ENCODE peak calls at places on chromosomes 6 and 20, in six cellular contexts. E, Y, U, F, D and J are unnamed samples.
A peak's percentile ranks its signal among the peaks of the same experiment; 100 is the strongest.

GRCh38 chr6:144893737-144894151 is 608.6 kb downstream of the UTRN start:
- DNase-seq in E (no peak), Y (peak; percentile 27), U (no peak), F (no peak), D (no peak), J (no peak)

GRCh38 chr6:159979136-159979874 is 10.4 kb downstream of the IGF2R start:
- DNase-seq in E (no peak), Y (peak; percentile 80), U (no peak), F (peak; percentile 71), D (peak; percentile 37), J (no peak)

GRCh38 chr6:41355952-41356351 is 20.5 kb downstream of the NCR2 start:
- DNase-seq in E (no peak), Y (no peak), U (no peak), F (no peak), D (no peak), J (no peak)

GRCh38 chr20:60046860-60047259 is 88.6 kb downstream of the CDH26 start:
- DNase-seq in E (no peak), Y (no peak), U (no peak), F (no peak), D (no peak), J (no peak)

GRCh38 chr20:40956926-40957760 is 71.5 kb upstream of the TOP1 start:
- DNase-seq in E (no peak), Y (no peak), U (no peak), F (no peak), D (no peak), J (no peak)

GRCh38 chr6:106908386-106908840 is 66.1 kb downstream of the CD24 start:
- DNase-seq in E (no peak), Y (no peak), U (no peak), F (no peak), D (no peak), J (no peak)

GRCh38 chr6:153942361-153942760 is 96.7 kb upstream of the OPRM1 start:
- DNase-seq in E (no peak), Y (no peak), U (no peak), F (no peak), D (no peak), J (no peak)

GRCh38 chr6:1003394-1004160 is 308.3 kb upstream of the FOXQ1 start:
- DNase-seq in E (no peak), Y (no peak), U (no peak), F (no peak), D (no peak), J (no peak)

GRCh38 chr6:108914235-108915022 is 66.2 kb downstream of the ARMC2 start:
- DNase-seq in E (no peak), Y (no peak), U (no peak), F (no peak), D (peak; percentile 20), J (no peak)

GRCh38 chr6:39342692-39343460 is 20.4 kb upstream of the KCNK16 start:
- DNase-seq in E (no peak), Y (no peak), U (no peak), F (no peak), D (no peak), J (no peak)

GRCh38 chr20:46229478-46229877 is 78.8 kb downstream of the CDH22 start:
- DNase-seq in E (no peak), Y (no peak), U (no peak), F (no peak), D (no peak), J (no peak)

GRCh38 chr6:154960299-154960796 is 34.8 kb upstream of the TIAM2 start:
- DNase-seq in E (no peak), Y (no peak), U (no peak), F (no peak), D (no peak), J (no peak)

GRCh38 chr6:140394141-140394540 is 1019.7 kb upstream of the CITED2 start:
- DNase-seq in E (no peak), Y (no peak), U (no peak), F (no peak), D (peak; percentile 30), J (no peak)

GRCh38 chr6:156102129-156102528 is 646.5 kb upstream of the NOX3 start:
- DNase-seq in E (no peak), Y (no peak), U (no peak), F (no peak), D (peak; percentile 23), J (no peak)

GRCh38 chr6:80280258-80281010 is 174.0 kb downstream of the BCKDHB start:
- DNase-seq in E (no peak), Y (peak; percentile 69), U (no peak), F (no peak), D (peak; percentile 49), J (no peak)

GRCh38 chr20:32052792-32053362 is 835 bp downstream of the HCK start:
- DNase-seq in E (no peak), Y (no peak), U (no peak), F (peak; percentile 45), D (no peak), J (no peak)

GRCh38 chr6:168045141-168045691 is 33.8 kb downstream of the FRMD1 start:
- DNase-seq in E (no peak), Y (no peak), U (no peak), F (no peak), D (no peak), J (no peak)

GRCh38 chr6:21367148-21367547 is 226.4 kb upstream of the SOX4 start:
- DNase-seq in E (no peak), Y (no peak), U (no peak), F (no peak), D (no peak), J (no peak)

GRCh38 chr6:156942266-156942665 is 165.1 kb downstream of the ARID1B start:
- DNase-seq in E (no peak), Y (no peak), U (no peak), F (no peak), D (no peak), J (no peak)

GRCh38 chr6:26571592-26572296 is 25.0 kb upstream of the ABT1 start:
- DNase-seq in E (no peak), Y (peak; percentile 90), U (peak; percentile 60), F (peak; percentile 78), D (peak; percentile 90), J (peak; percentile 79)

GRCh38 chr6:44234101-44235090 is 11.0 kb downstream of the SLC29A1 start:
- DNase-seq in E (no peak), Y (peak; percentile 87), U (peak; percentile 70), F (peak; percentile 93), D (peak; percentile 73), J (no peak)

GRCh38 chr20:47672886-47673670 is 112.2 kb downstream of the SULF2 start:
- DNase-seq in E (no peak), Y (no peak), U (no peak), F (no peak), D (no peak), J (no peak)

GRCh38 chr6:139187489-139187888 is 52.6 kb downstream of the HECA start:
- DNase-seq in E (no peak), Y (no peak), U (no peak), F (no peak), D (no peak), J (no peak)

GRCh38 chr20:3785240-3786125 is 1.1 kb downstream of the CENPB start:
- DNase-seq in E (no peak), Y (peak; percentile 32), U (no peak), F (peak; percentile 56), D (no peak), J (no peak)

GRCh38 chr20:51532577-51533191 is 9.8 kb downstream of the NFATC2 start:
- DNase-seq in E (no peak), Y (peak; percentile 72), U (peak; percentile 35), F (peak; percentile 30), D (peak; percentile 45), J (no peak)

GRCh38 chr6:125792680-125793079 is 1.9 kb downstream of the NCOA7 start:
- DNase-seq in E (no peak), Y (peak; percentile 43), U (no peak), F (no peak), D (peak; percentile 55), J (no peak)

GRCh38 chr6:113970808-113971676 is at the start of gene HDAC2:
- DNase-seq in E (no peak), Y (peak; percentile 78), U (no peak), F (peak; percentile 85), D (peak; percentile 77), J (peak; percentile 49)
- TF ChIP-seq CTCF in E (no peak), Y (no peak), U (no peak), F (no peak), D (no peak), J (no peak)

GRCh38 chr6:35317483-35318199 is 20.0 kb downstream of the DEF6 start:
- DNase-seq in E (no peak), Y (no peak), U (no peak), F (no peak), D (no peak), J (no peak)
- TF ChIP-seq CTCF in E (peak; percentile 9), Y (no peak), U (no peak), F (no peak), D (no peak), J (no peak)

GRCh38 chr6:165755583-165755982 is 92.5 kb upstream of the PDE10A start:
- DNase-seq in E (no peak), Y (no peak), U (no peak), F (no peak), D (no peak), J (no peak)
- TF ChIP-seq CTCF in E (no peak), Y (no peak), U (peak; percentile 39), F (no peak), D (no peak), J (no peak)

GRCh38 chr6:169792306-169793015 is 41.0 kb downstream of the ERMARD start:
- DNase-seq in E (no peak), Y (no peak), U (no peak), F (no peak), D (no peak), J (no peak)

GRCh38 chr6:169789146-169789943 is 37.9 kb downstream of the ERMARD start:
- DNase-seq in E (no peak), Y (no peak), U (no peak), F (peak; percentile 20), D (no peak), J (no peak)

GRCh38 chr6:169791721-169792131 is 40.3 kb downstream of the ERMARD start:
- DNase-seq in E (no peak), Y (peak; percentile 25), U (no peak), F (peak; percentile 12), D (no peak), J (no peak)

GRCh38 chr6:169788809-169789145 is 37.4 kb downstream of the ERMARD start:
- DNase-seq in E (no peak), Y (no peak), U (no peak), F (no peak), D (no peak), J (no peak)

DNA sequence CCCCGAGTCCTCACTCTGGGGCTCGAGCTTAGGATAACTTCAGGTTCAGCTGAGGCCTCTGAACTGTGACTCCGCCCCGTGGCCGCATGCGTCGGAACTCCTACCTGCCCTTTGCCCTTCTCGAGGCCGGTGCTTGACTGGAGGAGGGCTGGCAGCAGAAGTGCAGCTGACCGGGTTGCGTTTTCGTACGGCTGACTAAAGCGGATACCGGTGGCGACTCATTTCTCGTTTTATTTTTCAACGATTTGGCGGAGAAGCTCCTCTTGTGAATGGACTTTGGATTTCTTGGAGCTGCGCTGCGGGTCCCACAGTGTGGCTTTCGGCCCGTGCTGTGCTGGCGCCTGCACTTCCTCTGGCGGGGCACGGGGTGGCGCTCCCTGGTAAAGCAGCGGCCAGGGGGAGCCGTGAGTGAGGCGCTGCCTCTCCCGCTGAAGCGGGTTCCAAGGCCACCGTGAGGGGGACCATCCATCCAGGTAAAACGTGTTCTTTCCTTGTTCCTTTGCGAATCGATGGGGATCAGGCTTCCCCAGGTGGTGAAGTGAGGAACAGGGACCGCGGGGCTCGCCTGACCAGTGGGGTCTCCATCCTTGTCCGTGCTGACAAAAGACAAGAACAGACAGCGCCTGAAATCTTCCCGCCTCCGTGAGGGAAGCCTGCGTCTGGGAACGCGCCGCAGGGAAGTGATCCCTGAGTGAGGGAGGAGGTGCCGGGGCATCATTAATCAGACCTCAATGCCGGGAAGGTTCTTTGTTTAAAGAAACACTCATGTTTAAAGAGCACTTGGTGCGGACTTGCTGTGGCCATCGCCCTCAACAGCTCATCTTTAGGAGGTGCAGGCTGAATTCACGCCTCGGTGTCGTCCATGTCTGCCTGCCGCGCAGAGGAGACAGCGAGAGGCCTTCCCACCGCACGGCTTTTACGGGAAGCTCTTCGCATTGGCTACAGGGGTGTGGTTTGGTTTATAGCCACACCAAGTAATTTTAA is 38.8 kb downstream of the ERMARD start:
- DNase-seq in E (peak; percentile 21), Y (peak; percentile 73), U (peak; percentile 32), F (peak; percentile 76), D (peak; percentile 59), J (no peak)
- TF ChIP-seq CTCF in E (peak; percentile 99), Y (peak; percentile 97), U (peak; percentile 97), F (peak; percentile 90), D (peak; percentile 97), J (peak; percentile 99)